ENCODE peak calls at places on chromosomes 16 and 17, in six cellular contexts. Q is anterior cingulate cortex; H is mucosa of gallbladder; K is iPS-NIHi11; I is retina; X is stimulated activated naive B cell treated with anti-CD40 and anti-IgM and Interleukin-4, amounts not matched to agents 10 μg/mL and 1 μg/mL and 100 μg/mL, for 72 hours. S is an unnamed sample.

GRCh38 chr17:80942360-80943345 is 49.0 kb upstream of the CHMP6 start:
- DNase-seq in Q (peak), H (peak), K (peak), I (no peak), X (no peak), S (peak)

GRCh38 chr17:36877001-36877400 is 60.3 kb upstream of the LHX1 start:
- DNase-seq in Q (no peak), H (no peak), K (no peak), I (no peak), X (no peak), S (peak)

GRCh38 chr17:51734462-51734861 is 424.1 kb downstream of the CA10 start:
- DNase-seq in Q (no peak), H (no peak), K (peak), I (no peak), X (no peak), S (no peak)

GRCh38 chr16:84830765-84831384 is 11.1 kb downstream of the CRISPLD2 start:
- DNase-seq in Q (no peak), H (no peak), K (no peak), I (no peak), X (no peak), S (no peak)

GRCh38 chr16:52976539-52977167 is 76.0 kb downstream of the CHD9NB start:
- DNase-seq in Q (no peak), H (peak), K (peak), I (no peak), X (no peak), S (no peak)

GRCh38 chr16:14062261-14062660 is 8.9 kb upstream of the MRTFB start:
- DNase-seq in Q (no peak), H (no peak), K (no peak), I (no peak), X (no peak), S (no peak)

GRCh38 chr17:75844530-75845057 is 390 bp upstream of the UNC13D start:
- DNase-seq in Q (peak), H (peak), K (peak), I (no peak), X (peak), S (peak)

GRCh38 chr17:73976676-73977521 is 226.6 kb upstream of the RPL38 start:
- DNase-seq in Q (no peak), H (no peak), K (no peak), I (no peak), X (no peak), S (no peak)

GRCh38 chr16:12320298-12320706 is 343.8 kb downstream of the SNX29 start:
- DNase-seq in Q (no peak), H (no peak), K (no peak), I (no peak), X (no peak), S (no peak)

GRCh38 chr16:89020925-89021595 is 44.1 kb upstream of the CBFA2T3 start:
- DNase-seq in Q (no peak), H (no peak), K (no peak), I (peak), X (no peak), S (peak)

GRCh38 chr17:40699880-40700279 is 3.7 kb downstream of the KRT24 start:
- DNase-seq in Q (no peak), H (no peak), K (no peak), I (peak), X (no peak), S (no peak)

GRCh38 chr17:1562178-1562643 is 381 bp downstream of the PITPNA start:
- DNase-seq in Q (no peak), H (no peak), K (peak), I (no peak), X (no peak), S (peak)

GRCh38 chr16:6884002-6884401 is 448.6 kb upstream of the RBFOX1 start:
- DNase-seq in Q (no peak), H (no peak), K (no peak), I (peak), X (no peak), S (no peak)